ENCODE peak calls at places on chromosomes 13 and 19, in nine cellular contexts. J, Z, L, V, H, P, B, M and Q are unnamed samples. For H3K4me1, the result is how much of the 10 kb centered on the place peaks cover.

GRCh38 chr19:7988307-7988706 is 17.1 kb downstream of the ELAVL1 start:
- DNase-seq in V (no peak), P (no peak), J (no peak), B (no peak), Z (no peak), L (no peak), M (no peak), H (no peak), Q (no peak)

GRCh38 chr19:55257461-55258411 is 1.1 kb downstream of the PPP6R1 start:
- DNase-seq in V (no peak), J (peak), Z (no peak), B (peak), M (no peak), P (no peak), H (no peak), L (no peak), Q (no peak)

GRCh38 chr19:10508707-10509106 is 5.6 kb upstream of the KEAP1 start:
- DNase-seq in V (no peak), H (no peak), P (no peak), Z (no peak), B (no peak), J (peak), L (no peak), M (no peak), Q (no peak)

GRCh38 chr19:57321746-57322145 is 1.5 kb downstream of the ZNF543 start:
- DNase-seq in H (no peak), Z (no peak), J (no peak), V (no peak), B (no peak), L (no peak), P (no peak), M (no peak), Q (no peak)

GRCh38 chr13:31174018-31174417 is 12.3 kb upstream of the HSPH1 start:
- DNase-seq in B (no peak), Z (peak), J (peak), H (no peak), V (no peak), L (no peak), M (no peak), P (peak), Q (no peak)

GRCh38 chr13:95709101-95709500 is 32.2 kb downstream of the DNAJC3 start:
- DNase-seq in J (no peak), P (peak), Z (no peak), L (no peak), H (no peak), M (no peak), B (no peak), V (no peak), Q (no peak)

GRCh38 chr19:17871878-17872250 is at the start of gene SLC5A5:
- DNase-seq in B (peak), Z (no peak), P (no peak), H (no peak), L (no peak), V (no peak), M (no peak), J (no peak), Q (no peak)

GRCh38 chr19:31698352-31698751 is 349.1 kb upstream of the TSHZ3 start:
- DNase-seq in M (no peak), J (no peak), Z (no peak), H (no peak), B (peak), V (no peak), L (no peak), P (no peak), Q (no peak)

GRCh38 chr19:48415395-48415794 is 21.9 kb downstream of the GRIN2D start:
- DNase-seq in V (peak), M (peak), P (peak), B (peak), J (peak), Z (peak), L (peak), H (peak), Q (peak)

GRCh38 chr13:50713849-50714248 is 129.6 kb downstream of the DLEU7 start:
- DNase-seq in H (no peak), B (no peak), M (no peak), P (peak), J (peak), Z (peak), L (no peak), V (peak), Q (no peak)

GRCh38 chr13:50334944-50335343 is 319.7 kb downstream of the KCNRG start:
- DNase-seq in V (no peak), H (no peak), B (peak), P (no peak), J (peak), L (no peak), M (no peak), Z (peak), Q (no peak)

GRCh38 chr13:56299650-56300049 is 841.1 kb upstream of the PRR20A start:
- DNase-seq in H (no peak), Z (no peak), V (no peak), L (no peak), P (no peak), B (no peak), J (no peak), M (no peak), Q (no peak)

GRCh38 chr13:55244991-55245644 is 1895.6 kb upstream of the PRR20A start:
- DNase-seq in M (no peak), P (peak), B (peak), H (no peak), Z (no peak), V (no peak), J (no peak), L (no peak), Q (no peak)

GRCh38 chr19:33894787-33895186 is 98.1 kb downstream of the KCTD15 start:
- DNase-seq in V (peak), B (no peak), J (no peak), Z (no peak), P (no peak), M (no peak), L (no peak), H (no peak), Q (no peak)

GRCh38 chr13:114194853-114195252 is 15.8 kb downstream of the CFAP97D2 start:
- DNase-seq in J (no peak), Z (no peak), V (peak), H (no peak), B (no peak), M (no peak), L (no peak), P (no peak), Q (no peak)

GRCh38 chr13:96796234-96796633 is 198.0 kb downstream of the OXGR1 start:
- DNase-seq in Z (no peak), J (no peak), P (no peak), B (no peak), H (no peak), L (no peak), M (no peak), V (no peak), Q (no peak)

GRCh38 chr13:44662515-44662914 is 86.4 kb upstream of the TSC22D1 start:
- DNase-seq in J (no peak), M (no peak), B (no peak), L (no peak), P (no peak), H (no peak), Z (no peak), V (no peak), Q (no peak)

GRCh38 chr19:1018932-1019615 is 1.8 kb downstream of the TMEM259 start:
- DNase-seq in J (no peak), M (no peak), Z (no peak), V (peak), H (peak), B (no peak), L (no peak), P (no peak), Q (peak)

GRCh38 chr13:31978021-31978420 is 53.6 kb upstream of the FRY start:
- DNase-seq in L (no peak), V (no peak), M (no peak), B (no peak), Z (peak), H (no peak), J (no peak), P (no peak), Q (no peak)

GRCh38 chr13:108828053-108828806 is 198.8 kb downstream of the MYO16 start:
- DNase-seq in J (no peak), B (no peak), H (no peak), P (no peak), Z (no peak), L (no peak), V (no peak), M (peak), Q (no peak)

GRCh38 chr19:9913237-9914000 is 22.9 kb downstream of the OLFM2 start:
- DNase-seq in M (peak), V (peak), B (peak), L (no peak), H (peak), J (no peak), Z (no peak), P (no peak), Q (peak)

GRCh38 chr13:94121686-94122085 is 357.8 kb downstream of the DCT start:
- DNase-seq in V (no peak), J (peak), Z (peak), P (peak), H (no peak), B (no peak), M (no peak), L (no peak), Q (no peak)

GRCh38 chr13:113639661-113640262 is 18.2 kb downstream of the ATP4B start:
- DNase-seq in M (peak), J (no peak), V (no peak), L (no peak), B (no peak), Z (no peak), P (no peak), H (peak), Q (no peak)

GRCh38 chr13:47650221-47650620 is 350.9 kb downstream of the SUCLA2 start:
- DNase-seq in L (no peak), J (no peak), Z (no peak), H (no peak), B (no peak), M (no peak), P (no peak), V (no peak), Q (no peak)

GRCh38 chr13:113917096-113917495 is 53.2 kb upstream of the GAS6 start:
- DNase-seq in M (peak), J (no peak), B (no peak), H (no peak), P (no peak), V (no peak), L (no peak), Z (no peak), Q (no peak)

GRCh38 chr19:47273313-47274070 is 1.2 kb upstream of the INAFM1 start:
- DNase-seq in B (peak), L (peak), H (peak), P (peak), Z (peak), J (peak), M (peak), V (peak), Q (peak)

GRCh38 chr13:78022164-78022877 is 103.7 kb upstream of the EDNRB start:
- DNase-seq in B (no peak), J (peak), V (no peak), P (peak), H (no peak), L (no peak), M (peak), Z (peak), Q (peak)

GRCh38 chr13:96710166-96710866 is 284.0 kb downstream of the OXGR1 start:
- DNase-seq in V (no peak), B (peak), L (no peak), H (no peak), P (no peak), M (no peak), J (no peak), Z (no peak), Q (no peak)

DNA sequence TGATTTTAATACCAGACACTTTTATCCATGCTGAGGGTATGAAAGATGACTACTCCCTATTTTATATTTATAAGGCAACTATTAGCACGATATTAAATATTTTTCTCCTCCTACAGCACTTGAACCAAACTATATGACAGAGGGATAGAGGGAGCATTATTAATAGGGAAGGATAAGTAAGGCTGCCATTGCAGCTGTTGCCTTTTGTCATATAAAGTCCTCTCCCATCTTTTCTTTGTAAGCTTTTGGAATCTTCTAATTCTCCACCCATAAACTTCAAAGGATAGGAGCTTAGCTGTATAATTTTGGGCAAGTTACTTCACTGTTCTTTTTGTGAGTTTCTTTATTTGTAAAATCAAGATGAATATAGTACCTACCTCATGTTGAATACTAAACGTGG is 95.4 kb downstream of the ZMYM2 start:
- DNase-seq in P (no peak), J (no peak), V (no peak), L (no peak), H (no peak), Z (no peak), M (no peak), B (no peak), Q (no peak)
- H3K4me1 ChIP-seq in P (under half), J (under half), V (under half), L (under half), H (under half), Z (under half), M (under half), B (under half), Q (under half)

GRCh38 chr19:14435320-14436050 is 2.4 kb downstream of the PKN1 start:
- DNase-seq in V (no peak), H (no peak), P (no peak), B (no peak), L (no peak), Z (no peak), J (no peak), M (no peak), Q (no peak)
- H3K4me1 ChIP-seq in V (half or more), H (half or more), P (under half), B (under half), L (under half), Z (under half), J (under half), M (half or more), Q (under half)

GRCh38 chr13:75788494-75788991 is 152.4 kb downstream of the LMO7 start:
- DNase-seq in B (no peak), L (no peak), H (no peak), J (peak), V (no peak), M (peak), Z (peak), P (peak), Q (peak)

GRCh38 chr13:75789451-75790197 is 153.5 kb downstream of the LMO7 start:
- DNase-seq in P (no peak), M (no peak), B (no peak), Z (no peak), H (no peak), J (no peak), V (no peak), L (no peak), Q (no peak)

GRCh38 chr13:75792526-75793187 is 156.5 kb downstream of the LMO7 start:
- DNase-seq in J (peak), V (no peak), B (no peak), P (no peak), M (no peak), Z (peak), L (no peak), H (no peak), Q (no peak)

GRCh38 chr13:75787249-75787940 is 151.3 kb downstream of the LMO7 start:
- DNase-seq in P (no peak), B (no peak), L (no peak), M (no peak), H (no peak), J (peak), V (no peak), Z (peak), Q (no peak)

DNA sequence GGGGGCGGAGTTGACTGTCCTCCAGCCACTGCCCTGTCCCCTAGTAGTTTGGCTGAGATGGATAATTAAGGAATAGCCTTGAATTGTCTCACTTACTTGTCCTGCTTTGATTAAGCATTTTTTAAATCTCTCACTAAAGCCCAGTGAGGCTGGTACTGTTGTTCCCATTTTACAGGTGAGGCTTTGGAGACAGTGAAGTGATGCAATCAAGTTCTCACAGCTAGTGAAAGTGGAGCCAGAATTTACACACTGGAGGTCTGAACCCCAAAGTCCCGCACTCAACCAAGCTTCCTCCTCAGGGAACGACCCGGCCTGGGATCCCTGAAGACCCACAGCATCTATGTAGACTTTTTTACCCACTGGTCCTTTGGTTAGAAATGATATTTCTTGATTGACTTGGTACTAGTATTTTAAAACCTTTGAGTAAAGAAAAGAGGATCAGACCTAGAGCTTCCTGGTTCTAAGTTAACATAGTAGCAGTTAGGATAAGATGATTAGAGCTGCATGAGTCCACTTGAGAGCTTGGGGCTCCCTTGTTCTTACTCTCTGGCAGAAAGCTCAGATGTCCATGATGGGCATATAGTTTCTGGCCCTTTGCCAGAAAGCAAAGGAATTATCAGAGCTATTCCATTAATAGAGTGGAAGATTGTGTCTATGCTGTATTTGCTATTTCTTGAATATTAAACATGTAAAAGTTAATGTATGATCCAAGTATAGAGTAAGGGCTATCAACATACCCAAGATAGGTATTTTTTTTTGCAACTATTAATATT is 154.3 kb downstream of the LMO7 start:
- DNase-seq in Z (no peak), H (no peak), L (no peak), V (no peak), J (no peak), P (no peak), B (no peak), M (no peak), Q (no peak)
- H3K4me1 ChIP-seq in Z (under half), H (half or more), L (under half), V (half or more), J (under half), P (under half), B (under half), M (under half), Q (under half)

DNA sequence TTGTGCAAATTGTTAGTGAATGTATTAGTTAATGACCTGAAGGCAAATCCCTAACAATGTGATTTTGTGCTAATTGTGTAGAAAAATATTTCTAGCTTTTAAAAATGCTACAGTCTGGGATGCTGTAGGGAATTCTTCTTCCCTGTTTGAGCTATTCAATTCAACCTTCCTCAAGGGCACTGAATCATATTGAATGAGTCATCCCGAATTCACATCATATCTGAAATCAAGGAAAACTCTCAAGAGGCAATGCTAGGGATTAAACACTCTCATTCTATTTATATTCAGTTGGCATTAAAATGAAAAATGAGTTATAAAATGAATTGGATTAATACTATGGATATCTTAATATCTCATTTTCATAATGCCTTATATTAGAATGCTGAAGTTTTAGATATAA is 633.3 kb upstream of the ATXN8OS start:
- DNase-seq in P (no peak), M (no peak), J (no peak), B (no peak), Z (peak), V (no peak), H (no peak), L (no peak), Q (no peak)
- H3K4me1 ChIP-seq in P (under half), M (under half), J (under half), B (under half), Z (under half), V (under half), H (under half), L (under half), Q (under half)

GRCh38 chr13:98493035-98493401 is 83.9 kb downstream of the STK24 start:
- DNase-seq in B (no peak), H (no peak), J (no peak), V (no peak), L (no peak), P (peak), M (no peak), Z (no peak), Q (no peak)
- H3K4me1 ChIP-seq in B (half or more), H (half or more), J (under half), V (under half), L (under half), P (under half), M (under half), Z (under half), Q (under half)

GRCh38 chr13:40355126-40355719 is 311.2 kb downstream of the FOXO1 start:
- DNase-seq in B (no peak), V (no peak), M (no peak), H (no peak), J (no peak), P (no peak), Z (no peak), L (no peak), Q (peak)

GRCh38 chr13:40352385-40352778 is 314.1 kb downstream of the FOXO1 start:
- DNase-seq in J (no peak), M (no peak), V (no peak), Z (no peak), P (peak), H (peak), L (peak), B (no peak), Q (peak)

GRCh38 chr13:40351537-40352384 is 314.7 kb downstream of the FOXO1 start:
- DNase-seq in P (no peak), Z (no peak), L (no peak), B (no peak), H (no peak), M (no peak), J (no peak), V (peak), Q (no peak)

GRCh38 chr13:40352807-40353562 is 313.5 kb downstream of the FOXO1 start:
- DNase-seq in M (no peak), J (no peak), L (peak), V (peak), H (no peak), P (peak), B (no peak), Z (peak), Q (peak)

GRCh38 chr13:40356011-40356410 is 310.4 kb downstream of the FOXO1 start:
- DNase-seq in M (no peak), P (no peak), J (no peak), L (no peak), Z (no peak), H (no peak), V (no peak), B (no peak), Q (no peak)
- H3K4me1 ChIP-seq in M (under half), P (under half), J (under half), L (under half), Z (under half), H (under half), V (under half), B (under half), Q (under half)